ENCODE peak calls at places on chromosomes 4 and X, in eight cellular contexts. S is CD4-positive, CD25-positive, alpha-beta regulatory T cell; L is SW480; X is ELR; C is activated CD4-positive, CD25-positive, alpha-beta regulatory T cell; Y is effector memory CD4-positive, alpha-beta T cell; I is NCI-H1092; E is effector memory CD8-positive, alpha-beta T cell. B is an unnamed sample.

GRCh38 chr4:60682901-60683300 is 517.2 kb upstream of the ADGRL3 start:
- DNase-seq in X (peak), Y (no peak), C (no peak), S (no peak), E (no peak), I (no peak), L (no peak), B (no peak)

GRCh38 chr4:168755643-168756482 is 254.2 kb downstream of the CBR4 start:
- DNase-seq in Y (no peak), X (peak), C (no peak), E (no peak), S (no peak), L (no peak), I (no peak), B (no peak)

GRCh38 chrX:1884446-1884845 is 269.6 kb downstream of the ASMT start:
- DNase-seq in E (no peak), X (no peak), L (no peak), Y (no peak), C (no peak), I (no peak), S (no peak), B (no peak)

GRCh38 chr4:39043058-39043696 is 11.0 kb upstream of the TMEM156 start:
- DNase-seq in L (peak), I (no peak), Y (no peak), S (no peak), E (no peak), C (no peak), X (peak), B (no peak)

GRCh38 chrX:118254611-118255010 is 91.3 kb upstream of the WDR44 start:
- DNase-seq in L (peak), I (peak), X (peak), E (no peak), S (peak), Y (no peak), C (no peak), B (peak)

GRCh38 chr4:20509315-20509714 is 190.9 kb upstream of the PACRGL start:
- DNase-seq in C (no peak), E (no peak), X (no peak), L (no peak), S (no peak), Y (no peak), I (no peak), B (no peak)

GRCh38 chrX:70039758-70040157 is 10.0 kb downstream of the AWAT2 start:
- DNase-seq in L (no peak), Y (no peak), S (no peak), X (peak), E (no peak), I (no peak), C (no peak), B (no peak)

GRCh38 chr4:151538963-151539362 is 130.0 kb downstream of the FHIP1A start:
- DNase-seq in X (no peak), Y (no peak), S (no peak), I (no peak), C (no peak), E (no peak), L (no peak), B (no peak)

GRCh38 chr4:110622841-110623709 is at the start of gene PITX2:
- DNase-seq in C (no peak), L (peak), X (peak), S (no peak), E (no peak), I (no peak), Y (no peak), B (peak)

GRCh38 chr4:13527983-13528822 is 16.1 kb downstream of the NKX3-2 start:
- DNase-seq in L (no peak), I (no peak), S (no peak), X (no peak), E (no peak), C (no peak), Y (no peak), B (peak)

GRCh38 chrX:48798318-48798717 is 3.5 kb upstream of the HDAC6 start:
- DNase-seq in E (no peak), X (no peak), L (no peak), S (no peak), I (no peak), Y (no peak), C (no peak), B (no peak)

GRCh38 chrX:14028473-14028872 is 1.2 kb downstream of the GEMIN8 start:
- DNase-seq in L (no peak), C (no peak), Y (no peak), I (no peak), E (no peak), S (no peak), X (peak), B (no peak)

GRCh38 chr4:53916431-53916889 is 147.9 kb downstream of the CHIC2 start:
- DNase-seq in S (no peak), I (no peak), Y (no peak), C (no peak), L (no peak), E (no peak), X (peak), B (no peak)

GRCh38 chr4:77959566-77960338 is 97.1 kb downstream of the MRPL1 start:
- DNase-seq in C (no peak), S (no peak), X (peak), L (peak), E (no peak), Y (no peak), I (peak), B (no peak)

GRCh38 chrX:134715930-134716619 is 57.8 kb upstream of the PLAC1 start:
- DNase-seq in E (no peak), X (no peak), S (no peak), C (no peak), L (no peak), I (no peak), Y (no peak), B (no peak)

GRCh38 chr4:113106076-113106475 is 56.6 kb downstream of the ANK2 start:
- DNase-seq in X (peak), L (peak), Y (no peak), I (no peak), C (no peak), S (no peak), E (no peak), B (no peak)

GRCh38 chrX:116292183-116292582 is 121.6 kb downstream of the AGTR2 start:
- DNase-seq in I (no peak), S (no peak), E (no peak), X (no peak), L (no peak), C (no peak), Y (no peak), B (no peak)

GRCh38 chr4:82748781-82749504 is 49.7 kb downstream of the SCD5 start:
- DNase-seq in S (no peak), X (peak), E (no peak), I (no peak), C (no peak), Y (no peak), L (no peak), B (no peak)

GRCh38 chrX:30973784-30974427 is 84.9 kb upstream of the TAB3 start:
- DNase-seq in X (no peak), S (no peak), L (peak), C (no peak), I (no peak), Y (no peak), E (no peak), B (no peak)

GRCh38 chr4:54227261-54228063 is 1.6 kb upstream of the PDGFRA start:
- DNase-seq in L (peak), X (peak), I (no peak), S (no peak), E (no peak), Y (no peak), C (no peak), B (no peak)

GRCh38 chrX:103376118-103376978 is at the start of gene BEX3:
- DNase-seq in Y (no peak), E (no peak), C (no peak), S (peak), I (peak), L (peak), X (peak), B (peak)